ENCODE peak calls at places on chromosomes 1 and 21, in nine cellular contexts. C, P, Y, O, L, N, U, R and S are unnamed samples.

GRCh38 chr1:39576016-39576657 is 453 bp downstream of the PABPC4 start:
- DNase-seq in C (peak; percentile 75), R (peak; percentile 38), L (no peak), P (peak; percentile 21), U (peak; percentile 40), N (peak; percentile 35), O (no peak), Y (peak; percentile 43), S (no peak)

GRCh38 chr1:200918006-200918405 is 23.3 kb downstream of the INAVA start:
- DNase-seq in R (no peak), L (no peak), C (no peak), Y (no peak), P (no peak), U (no peak), N (no peak), O (no peak), S (no peak)

GRCh38 chr1:225777058-225777582 is 506 bp upstream of the SRP9 start:
- DNase-seq in C (peak; percentile 19), U (no peak), L (no peak), Y (no peak), N (peak; percentile 44), P (no peak), O (no peak), R (peak; percentile 25), S (no peak)

GRCh38 chr1:59258412-59259032 is 38.4 kb upstream of the FGGY start:
- DNase-seq in Y (no peak), R (no peak), C (no peak), P (no peak), O (no peak), U (no peak), N (no peak), L (peak; percentile 35), S (no peak)

GRCh38 chr1:19067912-19068638 is 111.6 kb upstream of the IFFO2 start:
- DNase-seq in Y (no peak), R (no peak), P (no peak), L (no peak), O (no peak), C (no peak), U (no peak), N (no peak), S (no peak)

GRCh38 chr1:2606004-2606805 is 19.6 kb downstream of the PRXL2B start:
- DNase-seq in C (no peak), U (no peak), N (no peak), O (no peak), P (no peak), R (no peak), Y (no peak), L (no peak), S (no peak)

GRCh38 chr1:111903858-111904449 is 85.5 kb downstream of the KCND3 start:
- DNase-seq in R (no peak), L (no peak), P (no peak), U (no peak), C (no peak), Y (no peak), N (no peak), O (no peak), S (no peak)

GRCh38 chr1:182570611-182570970 is 18.5 kb downstream of the RNASEL start:
- DNase-seq in R (no peak), U (no peak), N (no peak), Y (no peak), C (no peak), O (no peak), P (no peak), L (no peak), S (no peak)

GRCh38 chr21:42299324-42300044 is 15.7 kb downstream of the TFF3 start:
- DNase-seq in U (no peak), R (no peak), Y (peak; percentile 22), C (no peak), N (no peak), O (no peak), P (no peak), L (peak; percentile 43), S (no peak)

GRCh38 chr1:193143285-193143684 is 21.5 kb downstream of the CDC73 start:
- DNase-seq in N (no peak), Y (no peak), C (peak; percentile 55), R (no peak), U (no peak), O (no peak), L (no peak), P (no peak), S (no peak)
- H3K36me3 ChIP-seq in N (peaks cover 3% of the 10 kb centered on the region), Y (peaks cover 12% of the 10 kb centered on the region), C (peaks cover 83% of the 10 kb centered on the region), R (no peaks in the 10 kb centered on the region), U (peaks cover 35% of the 10 kb centered on the region), O (peaks cover 6% of the 10 kb centered on the region), L (peaks cover 30% of the 10 kb centered on the region), P (peaks cover 21% of the 10 kb centered on the region), S (peaks cover 52% of the 10 kb centered on the region)

GRCh38 chr1:26155370-26156284 is 3.3 kb upstream of the FAM110D start:
- DNase-seq in R (no peak), N (no peak), O (no peak), U (no peak), L (no peak), C (no peak), Y (no peak), P (no peak), S (no peak)
- H3K4me3 ChIP-seq in R (no peak overlapping the region), N (no peak overlapping the region), O (no peak overlapping the region), U (no peak overlapping the region), L (no peak overlapping the region), C (no peak overlapping the region), Y (no peak overlapping the region), P (no peak overlapping the region), S (no peak overlapping the region)

GRCh38 chr1:109264379-109264755 is 15.0 kb downstream of the CELSR2 start:
- DNase-seq in Y (no peak), R (no peak), N (no peak), P (no peak), L (no peak), C (no peak), O (no peak), U (no peak), S (no peak)
- H3K36me3 ChIP-seq in Y (no peaks in the 10 kb centered on the region), R (no peaks in the 10 kb centered on the region), N (no peaks in the 10 kb centered on the region), P (no peaks in the 10 kb centered on the region), L (peaks cover under 1% of the 10 kb centered on the region), C (no peaks in the 10 kb centered on the region), O (no peaks in the 10 kb centered on the region), U (no peaks in the 10 kb centered on the region), S (peaks cover 85% of the 10 kb centered on the region)

DNA sequence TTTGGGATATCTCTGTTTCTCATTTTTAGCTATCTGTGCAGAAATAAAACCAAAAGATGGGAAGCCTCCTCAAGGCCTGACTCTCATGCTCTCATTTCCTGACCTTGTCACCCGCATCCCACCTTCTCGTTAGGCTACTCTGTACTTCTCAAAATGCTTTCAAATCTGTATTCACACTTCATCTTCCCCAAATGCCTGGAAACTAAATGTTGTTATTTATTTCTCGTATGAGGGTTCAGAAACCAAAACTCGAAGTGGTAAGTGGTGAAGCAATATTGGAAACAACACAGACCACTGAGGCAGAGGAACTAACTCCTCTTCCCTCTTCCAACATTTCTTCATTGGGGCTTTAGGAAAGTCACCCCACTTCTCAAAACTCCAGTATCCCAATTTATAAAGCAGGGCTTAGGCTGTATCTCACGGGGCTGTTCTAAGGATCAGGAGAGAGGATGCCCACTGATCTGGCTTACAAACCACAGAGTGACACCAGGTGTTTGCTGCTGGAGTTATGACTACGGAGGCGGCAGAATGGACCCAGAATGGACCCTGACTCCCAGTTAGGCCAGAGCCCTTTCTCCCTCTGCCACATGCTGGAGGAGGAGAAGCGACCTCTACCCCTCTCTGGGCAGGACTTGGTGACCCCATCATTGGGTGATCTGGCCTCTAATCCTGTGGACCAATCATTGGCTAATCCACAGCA is 3.5 kb downstream of the SLAMF7 start:
- DNase-seq in U (no peak), R (no peak), Y (no peak), N (no peak), L (no peak), O (no peak), C (no peak), P (peak; percentile 35), S (no peak)
- H3K4me3 ChIP-seq in U (no peak overlapping the region), R (no peak overlapping the region), Y (no peak overlapping the region), N (no peak overlapping the region), L (no peak overlapping the region), O (no peak overlapping the region), C (no peak overlapping the region), P (peak overlapping the region; percentile 81), S (no peak overlapping the region)

DNA sequence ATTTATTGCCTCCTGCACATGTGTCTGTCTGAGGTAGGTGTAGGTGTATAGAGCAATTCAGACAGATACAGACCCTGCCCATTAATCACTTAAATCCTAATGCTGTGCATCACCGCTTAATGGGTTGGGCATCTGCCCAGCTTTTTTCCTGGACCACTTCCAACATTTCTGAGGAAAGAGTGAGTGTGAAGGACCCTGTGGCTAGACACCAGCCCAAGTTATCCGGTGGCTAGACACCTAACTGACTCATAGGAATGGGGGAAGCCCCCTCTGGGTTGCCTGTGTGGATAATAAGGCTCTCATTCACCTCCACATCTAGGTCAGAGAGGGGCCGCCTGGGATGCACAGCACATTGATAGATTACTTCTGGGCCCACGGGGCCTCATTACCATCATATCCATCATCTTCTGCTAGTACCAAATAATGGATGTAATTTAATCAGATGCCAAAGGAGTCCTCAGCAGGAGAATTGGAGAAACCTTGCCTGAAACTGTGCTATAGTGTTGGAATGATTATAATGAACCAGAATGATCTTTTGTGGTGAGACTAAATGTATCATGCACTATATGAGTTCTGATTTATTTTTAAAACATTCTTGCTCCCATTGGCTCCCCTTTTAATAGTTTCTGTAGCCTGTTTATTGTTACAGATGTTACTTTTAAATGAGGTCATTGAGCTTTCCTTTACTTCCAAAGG is 121.0 kb upstream of the RAVER2 start:
- DNase-seq in L (peak; percentile 94), U (no peak), O (no peak), Y (peak; percentile 2), N (no peak), R (no peak), C (peak; percentile 3), P (no peak), S (no peak)
- H3K36me3 ChIP-seq in L (no peaks in the 10 kb centered on the region), U (no peaks in the 10 kb centered on the region), O (no peaks in the 10 kb centered on the region), Y (no peaks in the 10 kb centered on the region), N (no peaks in the 10 kb centered on the region), R (no peaks in the 10 kb centered on the region), C (no peaks in the 10 kb centered on the region), P (no peaks in the 10 kb centered on the region), S (no peaks in the 10 kb centered on the region)

DNA sequence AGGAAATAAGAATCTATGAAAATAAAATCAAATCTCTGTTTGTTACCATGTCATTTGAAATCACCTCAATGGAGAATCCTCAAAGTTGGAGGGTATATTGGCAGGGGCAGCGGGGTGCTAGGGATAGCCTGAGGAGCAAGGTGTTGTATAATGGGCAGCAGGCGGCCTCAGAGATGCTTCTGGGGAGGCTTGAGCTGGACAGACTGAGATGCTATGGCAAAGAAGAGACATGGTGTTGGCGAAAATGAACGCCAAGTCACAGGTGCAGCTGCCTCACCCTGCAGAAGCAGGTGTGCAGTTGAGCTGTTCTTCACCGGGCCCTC is 3.1 kb upstream of the SLC1A7 start:
- DNase-seq in L (no peak), P (no peak), C (no peak), Y (no peak), R (no peak), O (no peak), N (no peak), U (no peak), S (no peak)
- H3K4me3 ChIP-seq in L (no peak overlapping the region), P (no peak overlapping the region), C (no peak overlapping the region), Y (no peak overlapping the region), R (no peak overlapping the region), O (no peak overlapping the region), N (no peak overlapping the region), U (no peak overlapping the region), S (no peak overlapping the region)

DNA sequence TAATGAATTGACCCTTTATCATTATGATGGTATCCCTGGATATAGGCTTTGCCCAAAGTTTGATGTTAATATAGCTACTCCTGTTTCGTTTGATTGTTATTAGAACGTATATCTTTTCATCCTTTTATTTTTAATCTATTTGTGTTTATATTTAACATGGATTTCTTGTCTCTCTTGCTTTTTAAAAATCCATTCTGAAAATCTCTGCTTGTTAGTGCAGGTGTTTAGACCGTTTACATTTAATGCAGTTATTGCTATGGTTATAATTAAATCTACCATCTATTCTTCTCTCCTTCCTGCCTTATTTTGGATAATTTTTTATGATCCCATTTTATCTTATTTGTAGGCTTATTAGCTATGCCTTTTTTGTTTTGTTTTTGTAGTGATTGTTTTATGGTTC is 12.4 kb downstream of the TSNAX start:
- DNase-seq in P (no peak), L (no peak), C (no peak), R (no peak), O (no peak), Y (no peak), N (no peak), U (no peak), S (no peak)
- H3K36me3 ChIP-seq in P (peaks cover 5% of the 10 kb centered on the region), L (peaks cover 2% of the 10 kb centered on the region), C (peaks cover 77% of the 10 kb centered on the region), R (no peaks in the 10 kb centered on the region), O (no peaks in the 10 kb centered on the region), Y (peaks cover 35% of the 10 kb centered on the region), N (no peaks in the 10 kb centered on the region), U (peaks cover 40% of the 10 kb centered on the region), S (peaks cover 57% of the 10 kb centered on the region)